ENCODE peak calls at places on chromosome 16, in four cellular contexts. H is neural progenitor cell, B is cardiac fibroblast, F is A549. J is an unnamed sample.

GRCh38 chr16:620700-621525 is 9.9 kb upstream of the WFIKKN1 start:
- DNase-seq in H (no peak), B (no peak), F (no peak), J (no peak)

GRCh38 chr16:27273670-27274522 is 5.3 kb upstream of the NSMCE1 start:
- DNase-seq in F (peak), B (no peak), H (no peak), J (no peak)

GRCh38 chr16:10600792-10601443 is 20.5 kb upstream of the EMP2 start:
- DNase-seq in B (no peak), F (no peak), H (no peak), J (no peak)

GRCh38 chr16:66662445-66663194 is 33.9 kb downstream of the CMTM4 start:
- DNase-seq in H (no peak), F (peak), B (peak), J (peak)

GRCh38 chr16:88883946-88884345 is 17.5 kb upstream of the PABPN1L start:
- DNase-seq in H (no peak), B (no peak), F (no peak), J (no peak)

GRCh38 chr16:10972108-10972955 is 28.0 kb downstream of the CLEC16A start:
- DNase-seq in B (no peak), H (no peak), F (no peak), J (no peak)

GRCh38 chr16:49354991-49355390 is 18.6 kb upstream of the C16orf78 start:
- DNase-seq in F (no peak), H (no peak), B (no peak), J (no peak)

GRCh38 chr16:82882982-82883863 is 256.5 kb downstream of the CDH13 start:
- DNase-seq in H (no peak), B (no peak), F (no peak), J (no peak)

GRCh38 chr16:86771506-86772230 is 193.3 kb downstream of the FOXL1 start:
- DNase-seq in B (no peak), H (no peak), F (no peak), J (no peak)

GRCh38 chr16:48117217-48118105 is 38.3 kb downstream of the ABCC12 start:
- DNase-seq in F (peak), B (peak), H (peak), J (peak)

GRCh38 chr16:84095466-84095865 is 21.3 kb downstream of the MBTPS1 start:
- DNase-seq in F (no peak), H (no peak), B (no peak), J (no peak)

GRCh38 chr16:28549301-28549899 is 4.3 kb upstream of the SGF29 start:
- DNase-seq in B (peak), H (no peak), F (peak), J (peak)

GRCh38 chr16:66036162-66036561 is 330.3 kb upstream of the CDH5 start:
- DNase-seq in F (no peak), B (peak), H (no peak), J (no peak)

GRCh38 chr16:52528393-52529080 is 18.4 kb downstream of the TOX3 start:
- DNase-seq in B (no peak), F (no peak), H (no peak), J (peak)

GRCh38 chr16:27313422-27314160 is at the start of gene IL4R:
- DNase-seq in F (no peak), B (peak), H (peak), J (peak)

GRCh38 chr16:12613131-12613991 is 190.3 kb downstream of the CPPED1 start:
- DNase-seq in H (no peak), F (peak), B (no peak), J (peak)

DNA sequence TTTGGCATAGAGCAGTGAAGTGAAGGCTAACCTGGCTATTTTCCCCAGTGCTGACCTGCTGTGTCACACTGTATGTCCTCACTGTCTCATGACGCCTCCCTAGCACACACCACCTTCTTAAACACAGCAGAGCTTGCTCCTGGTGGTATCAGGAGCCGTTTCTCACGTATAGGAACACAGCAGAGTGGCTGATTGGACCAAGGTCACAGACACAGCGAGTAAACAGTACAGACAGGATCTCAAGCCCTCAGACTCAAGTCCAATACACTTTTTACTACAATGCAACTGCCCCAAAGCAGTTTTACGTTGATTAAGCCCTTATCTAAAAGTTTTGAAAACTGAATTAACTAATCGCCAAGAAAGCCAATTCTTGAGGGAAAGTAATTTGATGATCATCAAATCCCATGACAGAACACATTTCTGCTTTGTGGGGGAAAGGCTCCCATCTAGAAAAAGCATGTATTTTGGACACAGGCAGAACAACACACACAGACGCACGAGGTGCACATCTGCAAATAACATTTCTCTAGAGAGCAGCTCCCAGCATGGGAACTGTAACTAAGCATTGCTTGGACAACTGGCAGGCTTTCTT is 15.2 kb downstream of the ARHGAP17 start:
- DNase-seq in B (no peak), H (no peak), F (no peak), J (no peak)
- H3K4me3 ChIP-seq in B (no peak), H (no peak), F (no peak), J (no peak)

GRCh38 chr16:56989988-56990387 is 631 bp downstream of the NLRC5 start:
- DNase-seq in F (no peak), B (no peak), H (no peak), J (no peak)

GRCh38 chr16:56986361-56986760 is 3.0 kb upstream of the NLRC5 start:
- DNase-seq in F (no peak), B (no peak), H (no peak), J (no peak)

GRCh38 chr16:56987692-56988091 is 1.7 kb upstream of the NLRC5 start:
- DNase-seq in H (no peak), B (no peak), F (no peak), J (no peak)

GRCh38 chr16:56988948-56989945 is at the start of gene NLRC5:
- DNase-seq in B (peak), H (peak), F (peak), J (peak)

GRCh38 chr16:56988161-56988947 is 1.0 kb upstream of the NLRC5 start:
- DNase-seq in B (no peak), F (no peak), H (no peak), J (no peak)
- H3K4me3 ChIP-seq in B (peak), F (no peak), H (peak), J (peak)

DNA sequence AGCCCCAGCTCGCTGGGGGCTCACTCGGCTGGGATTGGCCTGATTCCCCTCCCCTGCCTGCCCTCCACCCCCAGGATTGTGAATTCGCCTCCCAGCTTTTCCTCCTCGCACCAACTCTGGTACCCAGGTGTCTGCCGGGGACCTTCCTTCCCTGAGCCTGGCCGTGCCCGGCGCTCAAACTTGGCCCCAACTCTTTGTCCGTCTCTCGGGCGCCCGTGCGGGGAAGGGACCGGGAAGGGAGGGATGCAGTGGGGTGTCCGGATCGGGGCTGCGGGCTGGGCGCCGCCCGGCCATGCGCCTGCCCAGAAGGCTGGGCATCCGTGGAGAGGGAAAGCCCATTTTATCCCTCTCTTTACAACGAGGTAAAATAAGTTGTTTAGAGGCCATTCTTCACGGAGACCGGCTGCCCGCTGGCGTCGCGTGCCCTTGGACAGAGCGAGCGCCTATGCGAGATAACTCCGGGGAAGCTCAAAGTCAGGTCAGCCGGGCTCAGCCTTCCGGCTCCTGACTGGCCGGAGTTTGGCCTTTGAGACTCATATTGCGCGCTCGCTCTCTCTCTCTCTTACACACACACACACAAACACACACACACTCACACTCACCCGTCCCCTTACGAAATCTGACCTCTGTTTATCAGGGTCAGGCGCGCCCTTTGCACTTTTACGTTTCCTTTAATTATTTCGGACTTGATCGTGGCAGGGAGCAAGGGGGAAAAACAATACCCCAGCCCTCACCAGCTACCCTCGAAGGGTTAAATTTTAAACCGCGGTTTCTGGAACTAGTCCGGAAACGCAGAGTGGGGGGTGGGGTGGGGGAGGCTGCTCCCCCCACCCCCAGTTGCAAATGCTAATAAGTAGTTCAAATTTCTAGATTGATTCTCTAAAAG is 798 bp upstream of the MAF start:
- DNase-seq in F (peak), H (peak), B (peak), J (peak)
- H3K4me3 ChIP-seq in F (peak), H (peak), B (peak), J (peak)

GRCh38 chr16:69443809-69444611 is 19.6 kb downstream of the CYB5B start:
- DNase-seq in F (no peak), H (no peak), B (peak), J (no peak)
- H3K4me3 ChIP-seq in F (peak), H (no peak), B (peak), J (no peak)

GRCh38 chr16:3431779-3432219 is 11.5 kb downstream of the ZNF597 start:
- DNase-seq in H (no peak), B (peak), F (no peak), J (no peak)
- H3K4me3 ChIP-seq in H (no peak), B (peak), F (no peak), J (no peak)

J was measured in GM23338.